ENCODE peak calls at places on chromosomes 16 and 17, in four cellular contexts. Z is GM23248, C is HCT116, V is GM23338. H is an unnamed sample.

GRCh38 chr16:55605756-55606155 is 39.3 kb downstream of the CAPNS2 start:
- DNase-seq in V (no peak), C (no peak), Z (peak), H (no peak)

GRCh38 chr17:1985686-1986085 is 39.4 kb downstream of the RTN4RL1 start:
- DNase-seq in Z (no peak), V (peak), C (no peak), H (no peak)

GRCh38 chr17:46862949-46863348 is 11.6 kb downstream of the WNT9B start:
- DNase-seq in Z (no peak), V (peak), C (no peak), H (peak)

GRCh38 chr16:65418435-65418834 is 296.6 kb upstream of the CDH11 start:
- DNase-seq in Z (no peak), C (no peak), V (no peak), H (no peak)

GRCh38 chr17:40478486-40478885 is 22.9 kb downstream of the TNS4 start:
- DNase-seq in C (no peak), V (no peak), Z (no peak), H (no peak)

GRCh38 chr17:71188811-71189492 is 931.9 kb upstream of the SOX9 start:
- DNase-seq in V (no peak), Z (peak), C (peak), H (no peak)

GRCh38 chr17:67386965-67387551 is 10.0 kb downstream of the PITPNC1 start:
- DNase-seq in V (peak), Z (peak), C (peak), H (peak)

GRCh38 chr17:1573932-1574696 is 11.5 kb upstream of the PITPNA start:
- DNase-seq in C (peak), Z (peak), V (peak), H (peak)

GRCh38 chr16:31248344-31248743 is 11.4 kb upstream of the ITGAM start:
- DNase-seq in Z (no peak), C (no peak), V (no peak), H (no peak)

GRCh38 chr16:1708768-1709180 is 2.8 kb downstream of the MAPK8IP3 start:
- DNase-seq in Z (peak), C (no peak), V (no peak), H (no peak)
- TF ChIP-seq EZH2phosphoT487 in Z (no peak), C (no peak), V (no peak), H (no peak)

DNA sequence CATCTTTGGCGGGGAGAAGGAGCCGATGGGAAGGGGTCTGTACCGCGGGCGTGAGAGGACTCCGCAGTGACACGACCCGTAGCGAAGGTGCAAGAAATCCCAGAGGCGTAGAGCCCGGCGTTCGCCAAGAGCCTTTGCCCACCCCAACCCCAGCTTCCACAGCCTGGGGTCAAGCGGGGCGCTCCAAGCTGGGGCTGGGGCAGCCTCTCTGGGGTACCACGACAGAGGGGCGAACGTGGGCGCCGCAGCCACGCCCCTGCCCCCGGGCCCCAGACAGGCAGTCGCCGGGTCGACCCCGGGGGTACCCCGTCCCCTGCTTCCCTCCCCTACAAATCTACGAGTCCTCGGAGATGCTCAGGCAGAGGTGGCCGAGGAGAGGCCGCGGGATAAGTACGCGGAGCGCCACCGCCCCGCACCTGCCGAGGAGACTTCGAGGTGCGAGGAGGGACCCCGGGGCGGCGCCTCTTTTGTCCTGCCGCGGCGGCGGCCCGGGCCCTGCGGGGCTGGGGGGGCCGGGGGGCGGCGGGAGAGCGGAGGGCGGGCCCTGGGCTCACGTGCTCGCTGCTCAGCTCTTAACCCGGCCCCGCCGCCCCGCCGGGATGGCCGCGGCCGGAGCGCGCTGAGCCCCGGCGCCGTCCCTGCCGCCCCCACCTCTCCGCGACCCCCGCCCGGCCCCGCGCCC is at the start of gene ADAM11:
- DNase-seq in Z (peak), C (no peak), V (peak), H (peak)
- TF ChIP-seq EZH2 in Z (peak), C (no peak), V (peak), H (no peak)

GRCh38 chr16:1647904-1648303 is 30.2 kb upstream of the JPT2 start:
- DNase-seq in V (no peak), Z (no peak), C (no peak), H (no peak)
- TF ChIP-seq EZH2phosphoT487 in V (no peak), Z (no peak), C (no peak), H (no peak)

GRCh38 chr16:21121150-21121549 is 29.5 kb downstream of the DNAH3 start:
- DNase-seq in V (no peak), Z (no peak), C (no peak), H (no peak)

GRCh38 chr16:21117567-21117966 is 33.1 kb downstream of the DNAH3 start:
- DNase-seq in V (no peak), Z (peak), C (no peak), H (no peak)

DNA sequence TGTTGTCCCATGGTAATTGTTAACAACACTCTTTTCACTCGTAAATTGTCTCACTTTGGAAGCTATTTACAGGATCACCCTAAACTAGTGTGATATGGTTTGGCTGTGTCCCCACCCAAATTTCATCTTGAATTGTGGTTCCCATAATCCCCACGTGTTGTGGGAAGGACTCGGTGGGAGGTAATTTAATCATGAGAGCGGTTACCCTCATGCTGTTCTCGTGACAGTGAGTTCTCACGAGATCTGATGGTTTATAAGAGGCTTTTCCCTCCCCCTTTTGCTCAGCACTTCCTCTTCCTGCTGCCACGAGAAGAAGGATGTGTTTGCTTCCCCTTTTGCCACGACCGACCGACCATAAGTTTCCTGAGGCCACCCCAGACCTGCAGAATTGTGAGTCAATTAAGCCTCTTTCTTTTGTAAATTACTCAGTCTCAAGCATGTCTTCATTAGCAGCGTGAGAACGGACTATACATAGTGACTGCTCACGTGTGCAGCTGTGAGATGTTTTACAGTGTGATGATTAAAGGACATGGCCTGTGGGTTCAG is 34.4 kb downstream of the DNAH3 start:
- DNase-seq in C (no peak), V (peak), Z (peak), H (no peak)
- TF ChIP-seq EZH2 in C (no peak), V (no peak), Z (no peak), H (no peak)

GRCh38 chr17:73359987-73360410 is 48.2 kb upstream of the CDC42EP4 start:
- DNase-seq in Z (no peak), V (peak), C (peak), H (peak)
- TF ChIP-seq EZH2phosphoT487 in Z (no peak), V (no peak), C (no peak), H (no peak)

GRCh38 chr17:10151667-10152496 is 46.5 kb downstream of the GAS7 start:
- DNase-seq in Z (no peak), C (no peak), V (no peak), H (no peak)

GRCh38 chr17:10155334-10156081 is 42.9 kb downstream of the GAS7 start:
- DNase-seq in V (no peak), C (no peak), Z (peak), H (no peak)

GRCh38 chr17:10144976-10145375 is 53.4 kb downstream of the GAS7 start:
- DNase-seq in C (no peak), Z (no peak), V (no peak), H (no peak)

GRCh38 chr17:10144456-10144855 is 54.0 kb downstream of the GAS7 start:
- DNase-seq in C (no peak), V (no peak), Z (no peak), H (no peak)

DNA sequence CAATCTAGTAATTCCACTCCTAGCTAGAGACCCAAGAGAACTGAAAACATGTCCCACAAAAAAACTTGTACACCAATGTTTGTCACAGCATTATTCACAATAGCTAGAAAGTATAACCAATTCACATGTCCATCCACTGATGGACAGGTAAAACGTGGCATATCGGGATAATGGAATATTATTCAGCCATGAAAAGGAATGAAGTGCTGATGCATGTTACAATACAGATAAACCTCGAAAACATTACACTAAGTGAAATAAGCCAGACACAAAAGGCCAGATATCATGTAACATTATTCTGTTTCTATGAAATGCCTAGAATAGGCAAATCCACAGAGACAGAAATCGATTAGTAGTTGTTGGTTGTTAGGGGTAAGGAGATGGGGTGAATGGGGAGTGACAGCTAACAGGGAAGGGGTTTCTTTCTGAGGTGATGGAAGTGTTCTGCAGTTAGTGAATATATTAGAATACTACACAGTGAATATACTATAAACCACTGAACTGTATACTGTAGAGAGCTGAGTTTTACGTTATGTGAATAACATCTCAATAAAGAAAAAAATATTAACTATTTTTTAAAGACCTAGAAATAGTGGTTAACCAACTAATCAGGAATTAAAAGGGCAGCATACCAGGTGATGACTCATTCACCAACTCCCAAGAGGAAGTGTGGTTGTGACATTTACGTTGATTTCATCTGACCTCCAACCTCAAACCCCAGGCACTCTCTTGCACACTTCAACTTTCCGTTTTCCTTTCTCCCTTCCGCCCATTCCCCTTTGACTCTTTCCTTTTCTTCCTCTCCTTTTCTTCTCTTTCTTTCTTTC is 48.6 kb downstream of the GAS7 start:
- DNase-seq in V (no peak), C (peak), Z (peak), H (no peak)
- TF ChIP-seq EZH2 in V (no peak), C (no peak), Z (no peak), H (no peak)

H was measured in neural progenitor cell.